ENCODE peak calls at places on chromosome 9, in five cellular contexts. A is astrocyte of the spinal cord; Y is CD4-positive, alpha-beta T cell; Z is tibial nerve; C is body of pancreas. I is an unnamed sample.

GRCh38 chr9:22446589-22446949 is at the start of gene DMRTA1:
- DNase-seq in A (peak; percentile 85), Y (no peak), Z (peak; percentile 59), C (peak; percentile 92), I (no peak)

GRCh38 chr9:91824591-91825339 is 125.3 kb downstream of the ROR2 start:
- DNase-seq in A (no peak), Y (no peak), Z (no peak), C (peak; percentile 15), I (no peak)

GRCh38 chr9:108019821-108020220 is 530.3 kb upstream of the KLF4 start:
- DNase-seq in A (no peak), Y (no peak), Z (no peak), C (no peak), I (no peak)

GRCh38 chr9:32989651-32990050 is 11.8 kb downstream of the APTX start:
- DNase-seq in A (no peak), Y (no peak), Z (no peak), C (no peak), I (no peak)

GRCh38 chr9:108783318-108784127 is 72.3 kb downstream of the ACTL7B start:
- DNase-seq in A (no peak), Y (no peak), Z (no peak), C (no peak), I (no peak)

GRCh38 chr9:134642385-134643181 is 980 bp downstream of the COL5A1 start:
- DNase-seq in A (peak; percentile 80), Y (no peak), Z (peak; percentile 80), C (peak; percentile 26), I (no peak)

GRCh38 chr9:21576331-21577189 is 94.4 kb upstream of the IFNE start:
- DNase-seq in A (peak; percentile 97), Y (peak; percentile 19), Z (no peak), C (no peak), I (no peak)

GRCh38 chr9:108620767-108621166 is 235.0 kb downstream of the ACTL7B start:
- DNase-seq in A (peak; percentile 41), Y (no peak), Z (no peak), C (no peak), I (no peak)

DNA sequence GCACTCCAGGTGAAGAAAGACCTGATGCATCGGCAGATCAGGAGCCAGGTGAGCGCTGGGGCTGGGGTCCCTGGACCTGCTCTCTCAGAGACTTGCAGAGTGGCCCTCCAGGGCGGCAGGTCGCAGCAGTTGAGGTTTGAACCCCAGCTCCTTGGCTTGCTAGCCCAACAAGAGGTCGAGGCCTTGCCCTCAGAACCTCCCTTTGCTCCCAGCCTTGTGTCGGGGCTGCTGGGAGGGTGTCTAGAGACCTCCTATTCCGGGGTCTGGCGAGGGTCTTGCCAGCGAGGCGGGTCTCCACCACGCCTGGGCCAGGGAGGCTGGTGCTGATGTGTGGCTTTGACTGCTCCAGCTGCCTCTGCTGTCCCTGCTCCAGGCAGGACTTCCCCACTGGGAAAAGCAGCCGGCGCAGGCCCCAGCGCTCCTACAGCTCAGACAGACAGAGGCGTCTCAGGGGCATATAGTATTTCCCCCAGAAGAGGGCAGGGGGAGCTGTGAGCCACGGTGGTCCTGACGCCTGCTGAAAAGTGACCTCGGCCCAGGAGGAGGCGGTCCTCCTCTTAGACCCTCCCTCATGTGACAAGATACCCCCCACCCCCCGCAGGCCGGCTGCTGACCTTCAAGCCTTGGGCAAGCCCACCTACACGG is 38.3 kb downstream of the LRSAM1 start:
- DNase-seq in A (no peak), Y (no peak), Z (no peak), C (no peak), I (no peak)
- TF ChIP-seq CTCF in A (no peak), Y (no peak), Z (no peak), C (no peak), I (no peak)

GRCh38 chr9:7234144-7234543 is 476.4 kb downstream of the KDM4C start:
- DNase-seq in A (peak; percentile 15), Y (no peak), Z (no peak), C (peak; percentile 10), I (no peak)
- TF ChIP-seq CTCF in A (peak; percentile 62), Y (no peak), Z (no peak), C (no peak), I (no peak)

DNA sequence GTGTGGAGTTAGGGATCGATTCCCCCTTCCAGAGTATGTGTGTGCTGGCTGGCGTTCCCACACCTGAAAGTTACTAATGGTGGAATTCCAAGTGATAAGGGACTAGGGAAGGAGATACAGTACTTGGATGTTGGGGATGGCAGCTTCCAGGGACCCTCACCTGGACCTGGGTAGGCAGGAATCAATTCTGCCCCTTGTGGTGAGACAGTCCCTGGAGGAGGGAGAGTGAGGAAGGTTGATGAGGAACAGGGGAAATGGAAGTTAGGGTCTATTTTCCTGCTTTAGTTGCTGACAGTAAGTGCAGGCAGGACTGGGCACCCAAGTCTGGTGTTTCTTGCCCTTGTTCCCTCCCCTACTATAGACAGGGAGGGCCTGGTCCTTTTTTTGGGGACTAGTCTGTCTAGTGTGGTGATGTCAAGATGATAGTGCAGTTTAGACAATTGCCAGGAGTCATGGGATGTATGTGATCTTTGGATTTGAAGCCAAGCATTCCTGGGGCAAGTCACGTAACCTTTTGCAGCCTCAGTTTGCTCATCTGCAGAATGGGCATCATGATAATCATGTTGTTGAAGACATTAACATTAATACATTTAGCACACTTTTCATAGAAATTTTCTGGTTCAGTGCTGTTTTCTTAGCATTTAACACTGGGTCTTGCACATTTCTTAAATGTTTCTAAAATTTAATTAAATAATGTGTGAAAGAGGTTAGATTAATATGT is 51.7 kb downstream of the DAB2IP start:
- DNase-seq in A (no peak), Y (no peak), Z (no peak), C (no peak), I (no peak)
- TF ChIP-seq CTCF in A (peak; percentile 26), Y (no peak), Z (no peak), C (no peak), I (no peak)

GRCh38 chr9:37327553-37327952 is 94.9 kb upstream of the GRHPR start:
- DNase-seq in A (no peak), Y (no peak), Z (no peak), C (no peak), I (no peak)

GRCh38 chr9:37332581-37332980 is 89.9 kb upstream of the GRHPR start:
- DNase-seq in A (no peak), Y (no peak), Z (no peak), C (no peak), I (no peak)

GRCh38 chr9:37328561-37329227 is 93.8 kb upstream of the GRHPR start:
- DNase-seq in A (no peak), Y (no peak), Z (no peak), C (no peak), I (no peak)

GRCh38 chr9:37331871-37332270 is 90.6 kb upstream of the GRHPR start:
- DNase-seq in A (no peak), Y (no peak), Z (no peak), C (no peak), I (no peak)

GRCh38 chr9:37329576-37329975 is 92.9 kb upstream of the GRHPR start:
- DNase-seq in A (peak; percentile 37), Y (no peak), Z (no peak), C (no peak), I (no peak)
- TF ChIP-seq CTCF in A (peak; percentile 42), Y (no peak), Z (peak; percentile 23), C (peak; percentile 38), I (no peak)

I was measured in omental fat pad.